ENCODE peak calls at places on chromosomes 3 and 15, in nine cellular contexts. Q is breast epithelium, J is uterus, G is MM.1S, L is SJSA1, K is heart left ventricle, E is neural progenitor cell, U is mesendoderm, V is upper lobe of left lung. F is an unnamed sample. For H3K27me3, the result is how much of the 10 kb centered on the place peaks cover.

GRCh38 chr3:30689202-30689641 is 82.8 kb downstream of the TGFBR2 start:
- DNase-seq in Q (no peak), J (no peak), G (no peak), L (peak), K (no peak), E (no peak), U (no peak), V (no peak), F (peak)

GRCh38 chr15:29889545-29890329 is 67.5 kb upstream of the TJP1 start:
- DNase-seq in Q (no peak), J (no peak), G (no peak), L (no peak), K (no peak), E (no peak), U (peak), V (no peak), F (no peak)

GRCh38 chr3:58218904-58219303 is 8.1 kb upstream of the DNASE1L3 start:
- DNase-seq in Q (no peak), J (no peak), G (no peak), L (no peak), K (no peak), E (no peak), U (no peak), V (no peak), F (no peak)

GRCh38 chr3:30596161-30596560 is 10.2 kb upstream of the TGFBR2 start:
- DNase-seq in Q (no peak), J (no peak), G (no peak), L (no peak), K (no peak), E (no peak), U (no peak), V (no peak), F (no peak)

GRCh38 chr15:77019476-77020331 is 24.8 kb downstream of the PSTPIP1 start:
- DNase-seq in Q (no peak), J (no peak), G (no peak), L (no peak), K (peak), E (no peak), U (no peak), V (no peak), F (no peak)

GRCh38 chr3:29279830-29280229 is 1.0 kb upstream of the RBMS3 start:
- DNase-seq in Q (no peak), J (no peak), G (no peak), L (peak), K (no peak), E (no peak), U (no peak), V (no peak), F (peak)

GRCh38 chr15:44882499-44882968 is 74.0 kb upstream of the TERB2 start:
- DNase-seq in Q (no peak), J (no peak), G (no peak), L (no peak), K (no peak), E (no peak), U (no peak), V (no peak), F (no peak)

GRCh38 chr3:150830094-150830681 is 67.2 kb upstream of the SIAH2 start:
- DNase-seq in Q (no peak), J (no peak), G (peak), L (no peak), K (no peak), E (peak), U (peak), V (no peak), F (no peak)

GRCh38 chr3:188476930-188477329 is 323.0 kb downstream of the LPP start:
- DNase-seq in Q (no peak), J (no peak), G (no peak), L (no peak), K (no peak), E (peak), U (peak), V (no peak), F (no peak)

GRCh38 chr3:60079076-60079475 is 1029.3 kb upstream of the CFAP20DC start:
- DNase-seq in Q (no peak), J (no peak), G (no peak), L (no peak), K (no peak), E (peak), U (peak), V (no peak), F (no peak)

GRCh38 chr3:54988302-54989022 is 60.6 kb upstream of the LRTM1 start:
- DNase-seq in Q (no peak), J (peak), G (no peak), L (peak), K (no peak), E (no peak), U (no peak), V (peak), F (peak)

GRCh38 chr3:143439785-143440184 is 320.2 kb downstream of the CHST2 start:
- DNase-seq in Q (no peak), J (no peak), G (no peak), L (no peak), K (no peak), E (no peak), U (peak), V (no peak), F (no peak)

GRCh38 chr15:57537072-57537471 is 54.6 kb upstream of the MYZAP start:
- DNase-seq in Q (no peak), J (peak), G (no peak), L (peak), K (no peak), E (peak), U (peak), V (no peak), F (peak)

GRCh38 chr15:99749386-99749785 is 16.1 kb upstream of the LYSMD4 start:
- DNase-seq in Q (no peak), J (no peak), G (no peak), L (no peak), K (no peak), E (no peak), U (no peak), V (peak), F (no peak)

GRCh38 chr3:133896002-133896761 is 500 bp upstream of the RAB6B start:
- DNase-seq in Q (no peak), J (no peak), G (no peak), L (no peak), K (no peak), E (peak), U (peak), V (no peak), F (no peak)

GRCh38 chr3:133893683-133894333 is 1.9 kb downstream of the RAB6B start:
- DNase-seq in Q (no peak), J (no peak), G (no peak), L (no peak), K (no peak), E (no peak), U (no peak), V (no peak), F (no peak)

GRCh38 chr3:133897547-133897946 is 1.9 kb upstream of the RAB6B start:
- DNase-seq in Q (no peak), J (no peak), G (no peak), L (no peak), K (no peak), E (no peak), U (no peak), V (no peak), F (no peak)

GRCh38 chr3:133894334-133895207 is 1.1 kb downstream of the RAB6B start:
- DNase-seq in Q (no peak), J (no peak), G (no peak), L (no peak), K (no peak), E (peak), U (peak), V (no peak), F (no peak)

DNA sequence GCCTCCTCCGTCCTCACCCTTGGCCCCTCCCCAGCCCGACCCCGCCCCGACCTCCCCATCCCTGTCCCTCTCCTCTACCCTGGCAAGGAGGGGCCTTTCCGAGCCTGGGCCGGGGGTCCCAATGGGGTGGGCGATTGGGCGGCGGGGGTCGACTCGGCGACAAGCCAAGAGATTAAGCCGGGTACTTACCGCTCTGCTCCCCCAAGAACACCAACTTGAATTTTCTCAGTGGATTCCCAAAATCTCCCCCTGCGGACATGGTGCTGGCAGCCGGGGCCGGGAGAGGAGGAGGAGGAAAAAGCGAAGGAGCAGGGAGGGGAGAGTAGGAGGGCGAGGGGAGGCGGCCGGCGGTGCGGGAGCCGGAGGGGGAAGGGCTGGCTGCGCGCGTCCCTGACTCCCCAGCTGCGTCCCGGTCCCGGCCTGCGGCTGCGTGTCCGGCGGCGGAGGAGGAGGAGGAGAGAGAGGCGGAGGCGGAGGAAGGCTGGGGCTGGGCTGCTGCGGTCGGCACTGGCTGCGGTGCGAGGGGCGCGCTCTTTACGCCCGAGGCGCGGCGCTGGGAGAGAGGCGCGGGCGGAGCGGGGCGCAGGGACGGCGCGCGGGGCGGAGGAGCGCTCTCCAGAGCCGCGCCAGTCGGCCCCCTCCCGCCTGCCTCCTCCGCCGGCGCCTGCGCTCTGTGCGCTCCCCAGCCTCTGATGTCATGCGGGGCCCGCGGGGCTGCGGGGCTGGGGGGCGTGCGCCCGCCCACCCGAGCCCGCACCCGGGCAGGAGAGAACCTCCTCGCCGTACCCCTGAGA is at the start of gene RAB6B:
- DNase-seq in Q (no peak), J (no peak), G (peak), L (peak), K (peak), E (peak), U (peak), V (no peak), F (no peak)
- H3K4me3 ChIP-seq in Q (peak), J (peak), G (peak), L (peak), K (peak), E (peak), U (peak), V (peak), F (peak)

GRCh38 chr3:42666577-42666998 is 13.1 kb downstream of the ZBTB47 start:
- DNase-seq in Q (no peak), J (no peak), G (no peak), L (no peak), K (peak), E (no peak), U (no peak), V (peak), F (no peak)
- H3K27ac ChIP-seq in Q (no peak), J (no peak), G (no peak), L (no peak), K (peak), E (no peak), U (no peak), V (no peak), F (no peak)

GRCh38 chr3:10622456-10622855 is 117.1 kb upstream of the ATP2B2 start:
- DNase-seq in Q (no peak), J (no peak), G (no peak), L (no peak), K (no peak), E (no peak), U (no peak), V (no peak), F (no peak)
- H3K27me3 ChIP-seq in Q (under half), J (under half), G (under half), L (under half), K (under half), E (under half), U (under half), V (under half), F (under half)

DNA sequence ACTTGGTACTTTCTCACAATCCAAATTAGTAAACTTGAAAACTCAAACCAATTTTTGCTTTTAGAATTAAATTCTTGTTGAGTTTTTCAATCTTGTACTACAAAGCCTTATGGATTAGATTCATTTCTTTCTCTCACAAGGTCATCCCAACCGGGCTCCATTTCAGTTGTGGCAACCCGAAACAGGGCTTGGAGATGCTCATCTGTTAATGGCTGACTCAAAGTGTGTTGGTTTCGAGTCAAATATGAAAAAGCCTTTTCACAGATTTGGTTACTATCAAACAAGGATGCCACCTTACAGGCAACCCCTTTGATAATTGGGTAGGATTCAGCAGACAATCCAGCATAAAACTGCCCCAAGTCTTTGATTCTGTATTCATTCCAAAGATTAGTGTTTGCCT is 1.8 kb downstream of the EPM2AIP1 start:
- DNase-seq in Q (no peak), J (no peak), G (no peak), L (no peak), K (no peak), E (no peak), U (no peak), V (no peak), F (no peak)
- H3K4me3 ChIP-seq in Q (peak), J (peak), G (no peak), L (peak), K (peak), E (peak), U (peak), V (peak), F (no peak)

GRCh38 chr15:39770748-39771689 is 11.6 kb downstream of the FSIP1 start:
- DNase-seq in Q (no peak), J (no peak), G (peak), L (peak), K (no peak), E (no peak), U (peak), V (no peak), F (no peak)
- H3K27ac ChIP-seq in Q (peak), J (peak), G (peak), L (peak), K (peak), E (no peak), U (no peak), V (peak), F (peak)

GRCh38 chr15:70351391-70351790 is 253.7 kb upstream of the TLE3 start:
- DNase-seq in Q (no peak), J (no peak), G (no peak), L (no peak), K (no peak), E (no peak), U (no peak), V (no peak), F (no peak)

GRCh38 chr15:70351941-70352774 is 254.4 kb upstream of the TLE3 start:
- DNase-seq in Q (no peak), J (no peak), G (no peak), L (no peak), K (no peak), E (no peak), U (no peak), V (no peak), F (no peak)

GRCh38 chr15:70354260-70354894 is 256.7 kb upstream of the TLE3 start:
- DNase-seq in Q (no peak), J (no peak), G (no peak), L (no peak), K (no peak), E (no peak), U (no peak), V (no peak), F (no peak)

GRCh38 chr15:70355275-70355795 is 257.6 kb upstream of the TLE3 start:
- DNase-seq in Q (peak), J (no peak), G (no peak), L (no peak), K (no peak), E (no peak), U (no peak), V (no peak), F (no peak)

DNA sequence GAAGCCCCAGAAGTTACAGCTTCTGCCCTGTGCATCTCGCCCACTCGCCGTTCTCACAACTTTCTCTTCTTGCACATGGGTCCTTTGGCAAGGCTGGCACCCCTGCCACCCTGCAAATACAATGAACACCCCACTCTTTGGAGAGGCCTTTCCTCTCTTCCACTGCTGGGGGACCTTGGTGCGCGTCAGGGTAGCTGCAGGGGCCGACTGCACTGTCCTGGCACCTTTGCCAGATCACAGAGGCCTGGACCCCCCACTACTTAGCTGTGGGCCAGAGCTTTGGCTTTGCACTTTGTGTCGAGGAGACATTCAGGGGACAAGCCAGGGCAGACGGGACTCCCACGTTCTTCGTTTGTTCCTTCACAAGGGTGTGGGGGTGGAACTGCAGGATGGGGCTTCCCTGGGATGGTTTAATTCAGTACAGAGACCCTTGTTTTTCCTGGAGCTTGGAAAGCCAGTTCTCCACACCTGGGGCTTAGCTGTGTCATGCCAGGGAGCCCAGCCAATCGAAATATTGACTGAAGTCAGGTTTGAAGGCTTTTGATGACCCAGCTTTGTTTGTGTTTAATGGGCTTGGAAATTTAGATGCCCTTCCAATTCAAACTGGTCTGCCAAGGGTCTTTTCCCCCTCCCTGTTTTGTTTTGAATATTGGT is 256.0 kb upstream of the TLE3 start:
- DNase-seq in Q (no peak), J (no peak), G (no peak), L (no peak), K (no peak), E (no peak), U (no peak), V (no peak), F (no peak)
- H3K27me3 ChIP-seq in Q (under half), J (under half), G (under half), L (under half), K (under half), E (under half), U (under half), V (under half), F (under half)

DNA sequence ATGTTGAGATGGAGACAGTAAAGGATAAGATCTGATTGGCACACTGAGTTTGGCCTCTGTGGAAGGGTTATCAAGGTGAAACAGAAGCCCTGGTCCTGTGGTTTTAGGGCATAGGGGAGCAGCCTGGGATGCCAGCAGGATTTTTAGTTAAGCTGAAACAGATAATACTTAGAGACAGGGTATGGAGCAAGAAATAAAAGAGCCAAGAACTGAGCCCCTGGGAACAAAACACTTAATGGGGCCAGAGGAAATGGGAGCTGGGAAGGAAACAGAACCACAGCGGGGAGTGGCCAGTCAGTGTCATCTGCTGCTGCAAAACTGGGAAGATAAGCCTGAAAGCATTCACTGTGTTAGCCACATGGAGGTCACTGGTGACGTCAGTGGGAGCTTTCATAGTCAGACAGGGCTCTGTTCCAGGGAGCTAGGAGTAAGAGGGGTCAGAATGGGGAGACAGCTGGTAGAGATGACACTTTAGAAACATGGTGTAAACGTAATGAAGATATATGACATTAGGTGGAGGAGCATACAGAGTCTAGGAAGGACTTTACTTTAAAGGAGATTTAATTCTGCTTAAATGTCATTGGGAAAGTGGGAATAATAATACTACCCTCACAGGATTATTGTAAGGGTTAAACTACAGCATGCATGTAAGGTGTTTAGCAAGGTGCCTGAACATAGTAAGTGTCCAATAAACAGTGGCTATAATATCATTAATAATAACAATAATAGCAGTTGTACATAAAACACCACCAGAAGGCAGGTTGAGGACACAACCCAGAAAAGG is 172.7 kb upstream of the CTNNB1 start:
- DNase-seq in Q (no peak), J (peak), G (no peak), L (peak), K (no peak), E (peak), U (peak), V (peak), F (peak)
- H3K4me3 ChIP-seq in Q (no peak), J (no peak), G (no peak), L (no peak), K (no peak), E (no peak), U (no peak), V (no peak), F (no peak)

GRCh38 chr3:46353639-46354410 is at the start of gene CCR2:
- DNase-seq in Q (no peak), J (no peak), G (peak), L (no peak), K (no peak), E (no peak), U (no peak), V (no peak), F (no peak)
- H3K27ac ChIP-seq in Q (no peak), J (no peak), G (peak), L (no peak), K (no peak), E (no peak), U (no peak), V (peak), F (no peak)

GRCh38 chr3:171932153-171932567 is 89.0 kb downstream of the TMEM212 start:
- DNase-seq in Q (no peak), J (no peak), G (no peak), L (no peak), K (no peak), E (no peak), U (no peak), V (no peak), F (no peak)

GRCh38 chr3:171935261-171936123 is 92.3 kb downstream of the TMEM212 start:
- DNase-seq in Q (no peak), J (no peak), G (no peak), L (no peak), K (no peak), E (no peak), U (peak), V (no peak), F (no peak)

GRCh38 chr3:171936231-171936841 is 93.2 kb downstream of the TMEM212 start:
- DNase-seq in Q (no peak), J (no peak), G (no peak), L (no peak), K (no peak), E (no peak), U (peak), V (peak), F (peak)

DNA sequence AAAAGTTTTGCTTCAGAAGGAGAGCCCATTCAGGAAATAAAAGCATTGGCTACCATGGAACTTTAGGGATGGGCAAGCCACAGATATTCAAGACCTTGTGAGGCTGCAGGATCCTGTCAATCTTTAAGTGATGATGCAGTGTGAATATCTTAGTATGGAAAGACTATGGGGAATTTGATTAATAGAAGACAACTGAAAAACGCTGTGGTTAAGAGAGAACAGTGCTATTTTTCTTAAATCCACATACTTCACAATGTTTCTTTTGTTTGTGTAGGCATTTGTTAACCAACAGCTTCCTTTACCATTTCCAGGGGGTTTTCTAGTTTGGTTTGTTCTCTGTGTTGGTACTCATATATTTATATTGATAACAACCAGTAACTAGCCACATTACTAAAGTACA is 90.3 kb downstream of the TMEM212 start:
- DNase-seq in Q (no peak), J (no peak), G (no peak), L (no peak), K (no peak), E (no peak), U (no peak), V (no peak), F (no peak)
- H3K27me3 ChIP-seq in Q (under half), J (under half), G (under half), L (under half), K (under half), E (under half), U (under half), V (under half), F (under half)

F was measured in adrenal gland.